ENCODE peak calls at places on chromosomes 3 and 15, in five cellular contexts. Y is right lobe of liver, U is mucosa of descending colon, E is PC-3, C is ovary. B is an unnamed sample. For H3K4me1, the result is how much of the 10 kb centered on the place peaks cover.

GRCh38 chr3:126389112-126389791 is 5.5 kb upstream of the CFAP100 start:
- DNase-seq in Y (peak), U (peak), E (peak), C (peak), B (peak)

GRCh38 chr3:11014253-11014652 is 21.7 kb downstream of the SLC6A1 start:
- DNase-seq in Y (no peak), U (no peak), E (no peak), C (no peak), B (no peak)

GRCh38 chr3:23740517-23741402 is 65.0 kb upstream of the UBE2E1 start:
- DNase-seq in Y (no peak), U (peak), E (peak), C (no peak), B (peak)

GRCh38 chr15:68829068-68829467 is 8.4 kb upstream of the ANP32A start:
- DNase-seq in Y (no peak), U (no peak), E (peak), C (no peak), B (no peak)

GRCh38 chr3:180085122-180085710 is 48.5 kb upstream of the PEX5L start:
- DNase-seq in Y (no peak), U (no peak), E (no peak), C (no peak), B (no peak)

GRCh38 chr15:68126415-68126814 is 72.3 kb downstream of the PIAS1 start:
- DNase-seq in Y (no peak), U (peak), E (no peak), C (peak), B (no peak)

GRCh38 chr15:88043396-88043795 is 213.1 kb downstream of the NTRK3 start:
- DNase-seq in Y (no peak), U (no peak), E (no peak), C (no peak), B (no peak)

GRCh38 chr3:55486101-55486856 is 827 bp downstream of the WNT5A start:
- DNase-seq in Y (peak), U (peak), E (peak), C (peak), B (no peak)

GRCh38 chr15:72077950-72078349 is 40.0 kb downstream of the MYO9A start:
- DNase-seq in Y (no peak), U (no peak), E (no peak), C (no peak), B (no peak)

GRCh38 chr3:101865751-101866509 is 16.6 kb downstream of the NFKBIZ start:
- DNase-seq in Y (no peak), U (no peak), E (peak), C (no peak), B (no peak)

GRCh38 chr15:57611119-57611518 is 19.4 kb downstream of the MYZAP start:
- DNase-seq in Y (no peak), U (no peak), E (no peak), C (no peak), B (no peak)

GRCh38 chr15:70358871-70359647 is 261.3 kb upstream of the TLE3 start:
- DNase-seq in Y (no peak), U (no peak), E (no peak), C (no peak), B (no peak)

GRCh38 chr3:15438988-15439387 is 11.6 kb downstream of the EAF1 start:
- DNase-seq in Y (no peak), U (no peak), E (no peak), C (no peak), B (no peak)

GRCh38 chr3:100104817-100105413 is 9.4 kb downstream of the FILIP1L start:
- DNase-seq in Y (no peak), U (no peak), E (peak), C (no peak), B (no peak)

GRCh38 chr3:150410311-150411105 is 2.4 kb downstream of the TSC22D2 start:
- DNase-seq in Y (peak), U (peak), E (peak), C (peak), B (peak)

GRCh38 chr3:150411106-150411460 is 3.0 kb downstream of the TSC22D2 start:
- DNase-seq in Y (no peak), U (no peak), E (no peak), C (no peak), B (no peak)

GRCh38 chr3:150412599-150413069 is 4.5 kb downstream of the TSC22D2 start:
- DNase-seq in Y (no peak), U (no peak), E (peak), C (no peak), B (no peak)

GRCh38 chr3:150409527-150410310 is 1.6 kb downstream of the TSC22D2 start:
- DNase-seq in Y (peak), U (peak), E (peak), C (peak), B (peak)

GRCh38 chr3:150411971-150412370 is 3.9 kb downstream of the TSC22D2 start:
- DNase-seq in Y (no peak), U (no peak), E (peak), C (no peak), B (no peak)
- H3K4me1 ChIP-seq in Y (under half), U (under half), E (under half), C (under half), B (under half)

DNA sequence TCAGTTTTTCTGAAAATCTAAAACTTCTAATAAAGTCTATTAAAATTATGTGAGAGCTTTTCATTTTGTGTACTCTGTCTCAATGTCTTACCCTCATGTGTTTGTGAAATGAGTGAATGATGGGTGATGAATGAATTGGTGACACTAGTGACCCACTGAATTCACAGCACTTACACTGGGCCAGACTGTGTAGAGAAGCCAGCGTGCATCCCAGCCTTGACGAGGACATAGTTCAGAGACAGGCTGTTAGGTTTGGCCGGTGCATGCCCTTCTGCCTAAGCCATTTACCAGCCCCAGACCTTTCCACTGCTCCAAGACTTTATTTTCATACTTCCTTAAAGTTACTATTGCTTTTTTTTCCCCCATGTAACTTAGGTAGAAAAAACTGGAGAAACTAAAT is 38.8 kb downstream of the FBXO22 start:
- DNase-seq in Y (no peak), U (no peak), E (no peak), C (no peak), B (no peak)
- TF ChIP-seq CTCF in Y (no peak), U (no peak), E (no peak), C (no peak), B (no peak)

GRCh38 chr3:46105313-46105919 is 78.1 kb upstream of the XCR1 start:
- DNase-seq in Y (no peak), U (no peak), E (no peak), C (no peak), B (no peak)
- H3K4me1 ChIP-seq in Y (under half), U (under half), E (half or more), C (under half), B (under half)

DNA sequence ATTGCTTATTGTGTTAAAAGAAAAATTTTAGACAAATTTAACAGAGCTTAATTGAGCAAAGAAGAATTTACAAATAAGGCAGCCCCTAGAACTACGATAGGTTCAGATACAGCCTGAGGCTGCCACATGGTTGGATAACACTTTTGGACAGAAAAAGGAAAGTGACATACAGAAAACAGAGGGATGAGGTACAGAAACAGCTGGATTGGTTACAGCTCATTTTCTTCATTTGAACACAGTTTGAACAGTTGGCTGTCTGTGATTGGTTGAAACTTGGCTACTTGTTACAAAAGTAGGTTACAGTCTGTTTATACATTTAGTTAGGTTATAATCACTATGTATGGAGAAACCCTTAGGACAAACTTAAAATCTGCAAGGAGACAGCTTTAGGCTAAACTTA is 46.0 kb downstream of the STARD9 start:
- DNase-seq in Y (no peak), U (no peak), E (no peak), C (no peak), B (no peak)
- TF ChIP-seq CTCF in Y (no peak), U (no peak), E (no peak), C (no peak), B (no peak)

GRCh38 chr3:71051893-71052687 is 531.4 kb downstream of the FOXP1 start:
- DNase-seq in Y (no peak), U (no peak), E (peak), C (no peak), B (no peak)
- H3K4me1 ChIP-seq in Y (under half), U (half or more), E (half or more), C (under half), B (half or more)

DNA sequence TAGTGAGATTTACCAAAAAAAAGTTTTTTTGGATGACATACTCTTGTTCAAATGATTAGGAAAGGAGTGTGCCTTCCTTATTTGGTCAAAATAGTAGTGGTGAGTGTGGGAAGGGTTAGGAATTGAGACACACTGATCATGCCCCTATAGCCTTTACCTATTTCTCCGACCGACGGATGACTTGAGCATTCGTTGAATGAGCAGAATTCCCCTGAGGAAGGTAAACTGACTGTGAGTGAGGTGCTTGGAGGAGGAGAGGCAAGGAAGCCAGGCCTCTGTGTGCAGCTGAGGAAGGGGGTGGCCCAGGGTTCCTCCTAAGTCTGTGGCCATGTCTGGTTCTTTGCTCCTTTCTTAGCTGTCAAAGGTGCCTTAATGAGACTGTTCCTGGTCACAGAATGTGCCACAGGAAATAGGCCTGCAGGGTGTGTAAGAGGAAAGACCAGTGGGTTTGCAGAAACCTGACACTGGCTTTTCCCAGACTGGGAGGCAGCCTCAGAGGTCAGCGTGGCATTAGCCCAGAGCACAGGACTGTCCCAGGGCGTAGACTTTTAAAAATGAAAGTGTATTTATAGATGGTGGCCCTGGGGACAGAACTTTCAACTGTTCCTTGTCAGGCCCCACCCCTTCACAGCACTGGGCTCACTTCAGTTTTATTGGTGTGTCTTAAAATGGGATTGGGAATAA is 307.7 kb upstream of the C2CD4B start:
- DNase-seq in Y (no peak), U (peak), E (peak), C (no peak), B (peak)
- TF ChIP-seq CTCF in Y (no peak), U (no peak), E (no peak), C (no peak), B (no peak)

GRCh38 chr3:138941259-138941885 is 5.6 kb downstream of the FOXL2 start:
- DNase-seq in Y (no peak), U (peak), E (peak), C (peak), B (peak)
- H3K4me1 ChIP-seq in Y (under half), U (under half), E (under half), C (under half), B (under half)

GRCh38 chr3:105672996-105673395 is 195.8 kb downstream of the CBLB start:
- DNase-seq in Y (no peak), U (no peak), E (no peak), C (no peak), B (no peak)

GRCh38 chr3:105674437-105675065 is 194.3 kb downstream of the CBLB start:
- DNase-seq in Y (no peak), U (no peak), E (no peak), C (no peak), B (no peak)

GRCh38 chr3:105679951-105680350 is 188.9 kb downstream of the CBLB start:
- DNase-seq in Y (no peak), U (no peak), E (no peak), C (no peak), B (no peak)

GRCh38 chr3:105678017-105678416 is 190.8 kb downstream of the CBLB start:
- DNase-seq in Y (no peak), U (no peak), E (no peak), C (no peak), B (no peak)

GRCh38 chr3:105676621-105677300 is 192.1 kb downstream of the CBLB start:
- DNase-seq in Y (no peak), U (no peak), E (no peak), C (no peak), B (no peak)
- TF ChIP-seq CTCF in Y (no peak), U (no peak), E (no peak), C (no peak), B (no peak)